ENCODE peak calls at places on chromosome 3, in seven cellular contexts. V, S, J, E, C, D and G are unnamed samples.

GRCh38 chr3:148756306-148756705 is 58.6 kb downstream of the AGTR1 start:
- DNase-seq in V (no peak), S (no peak), J (no peak), E (no peak), C (no peak), D (no peak), G (no peak)

GRCh38 chr3:117706037-117706436 is 996.5 kb downstream of the TUSC7 start:
- DNase-seq in V (no peak), S (no peak), J (no peak), E (no peak), C (no peak), D (no peak), G (no peak)

GRCh38 chr3:4709336-4709735 is 216.2 kb downstream of the ITPR1 start:
- DNase-seq in V (no peak), S (no peak), J (no peak), E (no peak), C (no peak), D (no peak), G (no peak)

GRCh38 chr3:149274220-149274619 is 52.6 kb upstream of the CP start:
- DNase-seq in V (no peak), S (no peak), J (no peak), E (no peak), C (no peak), D (no peak), G (no peak)

GRCh38 chr3:49015765-49016164 is 2.6 kb downstream of the DALRD3 start:
- DNase-seq in V (no peak), S (no peak), J (no peak), E (no peak), C (no peak), D (peak; percentile 72), G (no peak)

GRCh38 chr3:194565597-194566190 is 67.5 kb downstream of the TMEM44 start:
- DNase-seq in V (no peak), S (no peak), J (no peak), E (no peak), C (no peak), D (no peak), G (no peak)

GRCh38 chr3:174858353-174858752 is 781 bp upstream of the NAALADL2 start:
- DNase-seq in V (no peak), S (no peak), J (no peak), E (no peak), C (no peak), D (no peak), G (peak; percentile 25)

GRCh38 chr3:71759401-71759800 is 5.7 kb downstream of the GPR27 start:
- DNase-seq in V (no peak), S (no peak), J (no peak), E (no peak), C (no peak), D (no peak), G (no peak)

GRCh38 chr3:58824285-58824684 is 157.7 kb upstream of the FAM3D start:
- DNase-seq in V (peak; percentile 74), S (no peak), J (peak; percentile 71), E (peak; percentile 44), C (no peak), D (no peak), G (peak; percentile 70)

GRCh38 chr3:28544236-28544635 is 195.6 kb upstream of the AZI2 start:
- DNase-seq in V (peak; percentile 21), S (no peak), J (no peak), E (no peak), C (no peak), D (no peak), G (no peak)

GRCh38 chr3:37806505-37807291 is 55.0 kb upstream of the CTDSPL start:
- DNase-seq in V (no peak), S (no peak), J (no peak), E (no peak), C (no peak), D (no peak), G (no peak)

GRCh38 chr3:9193633-9194032 is 55.8 kb downstream of the SRGAP3 start:
- DNase-seq in V (no peak), S (no peak), J (no peak), E (no peak), C (no peak), D (no peak), G (no peak)

GRCh38 chr3:123739754-123740153 is 144.4 kb downstream of the MYLK start:
- DNase-seq in V (no peak), S (no peak), J (no peak), E (no peak), C (no peak), D (no peak), G (no peak)

GRCh38 chr3:127717357-127718243 is 44.8 kb downstream of the ABTB1 start:
- DNase-seq in V (no peak), S (no peak), J (no peak), E (no peak), C (no peak), D (no peak), G (no peak)

GRCh38 chr3:70621451-70621850 is 309.0 kb upstream of the MDFIC2 start:
- DNase-seq in V (no peak), S (no peak), J (no peak), E (no peak), C (no peak), D (no peak), G (no peak)

GRCh38 chr3:169232863-169233262 is 430.6 kb downstream of the MECOM start:
- DNase-seq in V (no peak), S (no peak), J (no peak), E (no peak), C (no peak), D (no peak), G (no peak)

GRCh38 chr3:145017959-145018358 is 1046.3 kb downstream of the DIPK2A start:
- DNase-seq in V (no peak), S (no peak), J (no peak), E (no peak), C (no peak), D (no peak), G (peak; percentile 12)

GRCh38 chr3:41037651-41038334 is 161.5 kb upstream of the CTNNB1 start:
- DNase-seq in V (no peak), S (no peak), J (no peak), E (no peak), C (no peak), D (no peak), G (no peak)

GRCh38 chr3:171704002-171704401 is 106.3 kb downstream of the PLD1 start:
- DNase-seq in V (peak; percentile 41), S (no peak), J (no peak), E (no peak), C (no peak), D (no peak), G (peak; percentile 72)

GRCh38 chr3:128572644-128573105 is 77.9 kb downstream of the RPN1 start:
- DNase-seq in V (no peak), S (no peak), J (no peak), E (no peak), C (no peak), D (no peak), G (peak; percentile 71)

GRCh38 chr3:16511561-16512434 is 1.7 kb downstream of the RFTN1 start:
- DNase-seq in V (peak; percentile 20), S (no peak), J (no peak), E (peak; percentile 89), C (peak; percentile 63), D (no peak), G (no peak)

GRCh38 chr3:36944641-36945270 is at the start of gene TRANK1:
- DNase-seq in V (peak; percentile 21), S (no peak), J (peak; percentile 11), E (peak; percentile 81), C (peak; percentile 67), D (peak; percentile 54), G (peak; percentile 15)

GRCh38 chr3:58659051-58659675 is 7.4 kb downstream of the FAM3D start:
- DNase-seq in V (peak; percentile 51), S (no peak), J (no peak), E (no peak), C (no peak), D (peak; percentile 59), G (peak; percentile 38)

GRCh38 chr3:66488492-66488891 is 12.3 kb downstream of the LRIG1 start:
- DNase-seq in V (no peak), S (no peak), J (no peak), E (no peak), C (no peak), D (no peak), G (no peak)

GRCh38 chr3:137410028-137410427 is 354.1 kb upstream of the SOX14 start:
- DNase-seq in V (no peak), S (no peak), J (no peak), E (no peak), C (no peak), D (no peak), G (no peak)

DNA sequence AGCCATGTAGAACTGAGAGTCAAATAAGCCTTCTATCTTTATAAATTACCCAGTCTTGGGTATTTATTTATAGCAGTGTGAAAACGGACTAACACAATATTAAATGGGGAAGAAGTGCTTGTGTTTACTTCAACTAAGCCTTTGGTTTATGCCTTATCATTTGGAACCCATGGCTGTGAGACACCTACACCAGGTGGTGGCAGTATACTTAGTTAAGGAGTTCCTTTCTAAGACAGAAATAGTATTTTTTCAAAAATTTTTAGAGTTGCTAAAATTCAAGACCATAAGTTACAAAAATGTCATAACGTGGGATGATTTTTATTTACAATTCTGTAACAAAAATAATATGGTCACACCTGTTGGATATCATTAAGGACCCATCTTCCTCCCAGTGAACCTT is 354.5 kb upstream of the SOX14 start:
- DNase-seq in V (no peak), S (no peak), J (no peak), E (no peak), C (no peak), D (no peak), G (no peak)
- TF ChIP-seq CTCF in V (no peak), S (peak; percentile 5), J (no peak), E (no peak), C (no peak), D (no peak), G (no peak)

GRCh38 chr3:31859245-31859644 is 121.8 kb downstream of the OSBPL10 start:
- DNase-seq in V (no peak), S (no peak), J (no peak), E (no peak), C (no peak), D (no peak), G (no peak)

GRCh38 chr3:31862861-31863260 is 118.2 kb downstream of the OSBPL10 start:
- DNase-seq in V (no peak), S (no peak), J (no peak), E (no peak), C (no peak), D (no peak), G (no peak)

GRCh38 chr3:31861839-31862238 is 119.2 kb downstream of the OSBPL10 start:
- DNase-seq in V (no peak), S (no peak), J (no peak), E (no peak), C (no peak), D (no peak), G (no peak)

GRCh38 chr3:31853580-31853979 is 127.5 kb downstream of the OSBPL10 start:
- DNase-seq in V (no peak), S (no peak), J (no peak), E (peak; percentile 46), C (no peak), D (no peak), G (no peak)

GRCh38 chr3:31858439-31858838 is 122.6 kb downstream of the OSBPL10 start:
- DNase-seq in V (no peak), S (no peak), J (no peak), E (peak; percentile 39), C (no peak), D (no peak), G (peak; percentile 15)
- TF ChIP-seq CTCF in V (no peak), S (peak; percentile 20), J (no peak), E (peak; percentile 59), C (no peak), D (no peak), G (no peak)

GRCh38 chr3:190120161-190121060 is at the start of gene P3H2:
- DNase-seq in V (peak; percentile 63), S (peak; percentile 57), J (peak; percentile 82), E (peak; percentile 1), C (peak; percentile 72), D (peak; percentile 64), G (peak; percentile 94)
- TF ChIP-seq CTCF in V (peak; percentile 34), S (peak; percentile 39), J (peak; percentile 11), E (no peak), C (peak; percentile 40), D (no peak), G (peak; percentile 7)

GRCh38 chr3:141049681-141050080 is 1.5 kb upstream of the SPSB4 start:
- DNase-seq in V (no peak), S (no peak), J (peak; percentile 43), E (no peak), C (no peak), D (no peak), G (no peak)
- TF ChIP-seq CTCF in V (peak; percentile 23), S (no peak), J (peak; percentile 64), E (no peak), C (no peak), D (no peak), G (peak; percentile 21)